ENCODE peak calls at places on chromosomes 6 and 20, in ten cellular contexts. C is HS-5; K is T-helper 1 cell; F is non-pigmented ciliary epithelial cell; V is NCI-H1105 treated with DMSO at 0.1 percent for 48 hours; A is naive thymus-derived CD8-positive, alpha-beta T cell; E is sigmoid colon; P is HEK293T; L is hypothalamus; O is activated T-helper 1 cell treated with Interleukin-2 at 50 U/mL for 16 hours. R is an unnamed sample.

GRCh38 chr6:108846628-108847027 is 1.6 kb upstream of the ARMC2 start:
- DNase-seq in C (no peak), P (no peak), E (no peak), F (no peak), A (no peak), L (no peak), V (no peak), K (no peak), O (no peak), R (no peak)

GRCh38 chr6:109867009-109867969 is 110.8 kb upstream of the GPR6 start:
- DNase-seq in V (no peak), K (no peak), F (no peak), P (no peak), O (no peak), L (peak), C (no peak), E (peak), A (no peak), R (no peak)

GRCh38 chr20:61738601-61739069 is 327.0 kb downstream of the TAF4 start:
- DNase-seq in F (no peak), K (no peak), A (no peak), L (no peak), V (no peak), O (no peak), P (no peak), C (no peak), E (no peak), R (no peak)

GRCh38 chr6:71349976-71350615 is 61.5 kb downstream of the OGFRL1 start:
- DNase-seq in F (no peak), E (peak), V (no peak), P (no peak), O (no peak), A (no peak), K (no peak), C (peak), L (no peak), R (no peak)

GRCh38 chr20:38167851-38168760 is 3.0 kb upstream of the TGM2 start:
- DNase-seq in K (no peak), C (peak), V (no peak), F (peak), P (no peak), O (no peak), A (no peak), E (peak), L (no peak), R (no peak)

GRCh38 chr20:25867776-25868649 is 171.4 kb upstream of the ZNF337 start:
- DNase-seq in V (peak), L (peak), K (peak), P (no peak), C (no peak), A (peak), E (peak), F (no peak), O (peak), R (peak)

GRCh38 chr6:165987483-165988305 is 180.0 kb downstream of the TBXT start:
- DNase-seq in V (peak), F (no peak), A (no peak), L (peak), O (no peak), K (no peak), C (no peak), P (peak), E (peak), R (no peak)

GRCh38 chr6:154510144-154510905 is at the start of gene CNKSR3:
- DNase-seq in V (peak), E (peak), L (peak), O (no peak), P (peak), K (no peak), A (no peak), F (peak), C (peak), R (peak)

GRCh38 chr6:136084403-136084802 is 165.7 kb downstream of the MTFR2 start:
- DNase-seq in L (no peak), P (no peak), A (no peak), F (no peak), O (no peak), K (no peak), V (no peak), C (no peak), E (no peak), R (no peak)

GRCh38 chr6:27334141-27334540 is 22.1 kb upstream of the POM121L2 start:
- DNase-seq in F (no peak), P (no peak), E (no peak), A (no peak), C (no peak), K (no peak), O (no peak), L (no peak), V (no peak), R (no peak)

GRCh38 chr6:29589423-29590048 is 4.6 kb downstream of the OR2H2 start:
- DNase-seq in C (peak), K (peak), O (peak), V (peak), L (no peak), A (peak), E (no peak), F (peak), P (peak), R (peak)

GRCh38 chr20:4090756-4091331 is 75.5 kb upstream of the RNF24 start:
- DNase-seq in P (no peak), V (no peak), E (no peak), L (no peak), F (no peak), C (peak), O (no peak), A (no peak), K (no peak), R (no peak)

GRCh38 chr6:169959129-169960002 is 207.9 kb downstream of the ERMARD start:
- DNase-seq in P (no peak), O (no peak), E (peak), V (peak), C (no peak), A (peak), L (no peak), K (peak), F (no peak), R (no peak)

GRCh38 chr6:143368426-143368825 is 82.1 kb downstream of the ADAT2 start:
- DNase-seq in E (no peak), V (no peak), K (no peak), C (peak), P (no peak), A (no peak), L (no peak), F (peak), O (no peak), R (no peak)

GRCh38 chr20:59939052-59939878 is 840 bp downstream of the PPP1R3D start:
- DNase-seq in E (peak), C (no peak), O (no peak), K (peak), V (no peak), A (no peak), P (no peak), L (no peak), F (no peak), R (no peak)

GRCh38 chr20:63822276-63822696 is 8.8 kb downstream of the ZBTB46 start:
- DNase-seq in E (no peak), L (no peak), A (no peak), V (no peak), F (no peak), O (no peak), K (no peak), P (no peak), C (no peak), R (no peak)

GRCh38 chr20:33563788-33564187 is 73.9 kb downstream of the CBFA2T2 start:
- DNase-seq in V (peak), E (no peak), C (no peak), P (no peak), A (no peak), O (no peak), L (no peak), K (no peak), F (no peak), R (no peak)

GRCh38 chr6:48535569-48535968 is 424.6 kb upstream of the PTCHD4 start:
- DNase-seq in E (no peak), O (no peak), L (no peak), F (peak), V (no peak), C (peak), A (no peak), P (no peak), K (no peak), R (peak)

GRCh38 chr6:157575436-157576145 is 194.6 kb downstream of the ZDHHC14 start:
- DNase-seq in P (no peak), A (no peak), K (no peak), L (no peak), V (no peak), C (no peak), F (no peak), E (no peak), O (no peak), R (no peak)